ENCODE peak calls at places on chromosomes 7 and 10, in nine cellular contexts. R is tibial nerve, O is choroid plexus epithelial cell, P is uterus, F is Calu3, B is left ventricle myocardium inferior, L is fibroblast of mammary gland, N is upper lobe of right lung, V is mesothelial cell of epicardium. S is an unnamed sample.

GRCh38 chr7:53485354-53485753 is 449.9 kb downstream of the POM121L12 start:
- DNase-seq in V (no peak), L (no peak), B (no peak), P (no peak), R (no peak), F (no peak), O (no peak), N (no peak), S (no peak)

GRCh38 chr7:142626420-142627035 is 122.7 kb upstream of the PRSS1 start:
- DNase-seq in P (no peak), N (no peak), F (peak; percentile 79), B (no peak), V (no peak), L (peak; percentile 41), R (peak; percentile 66), O (peak; percentile 58), S (no peak)

GRCh38 chr7:135385209-135385608 is 124.7 kb downstream of the CNOT4 start:
- DNase-seq in V (no peak), N (no peak), F (no peak), O (peak; percentile 89), R (peak; percentile 10), P (peak; percentile 47), B (peak; percentile 20), L (peak; percentile 74), S (no peak)

GRCh38 chr10:80137031-80137712 is 4.6 kb downstream of the PLAC9 start:
- DNase-seq in L (peak; percentile 97), F (no peak), R (peak; percentile 63), P (no peak), O (no peak), B (peak; percentile 76), V (no peak), N (no peak), S (no peak)

GRCh38 chr7:25143763-25144162 is 18.7 kb upstream of the CYCS start:
- DNase-seq in F (no peak), B (no peak), L (no peak), P (no peak), N (no peak), O (no peak), V (no peak), R (no peak), S (no peak)

GRCh38 chr7:63030061-63030460 is 968.6 kb upstream of the ZNF722 start:
- DNase-seq in L (no peak), N (no peak), R (no peak), F (no peak), P (no peak), O (no peak), B (no peak), V (no peak), S (no peak)

GRCh38 chr7:118803-119376 is 73.5 kb upstream of the FAM20C start:
- DNase-seq in O (peak; percentile 35), R (no peak), F (no peak), V (no peak), N (no peak), P (no peak), B (peak; percentile 11), L (no peak), S (no peak)

GRCh38 chr7:66549466-66549865 is 79.2 kb upstream of the KCTD7 start:
- DNase-seq in P (no peak), V (no peak), L (no peak), F (no peak), N (peak; percentile 44), R (no peak), O (no peak), B (no peak), S (no peak)

GRCh38 chr10:93061594-93062498 is 1.2 kb downstream of the CYP26C1 start:
- DNase-seq in N (no peak), V (no peak), R (no peak), B (no peak), F (no peak), L (no peak), O (peak; percentile 35), P (no peak), S (no peak)

GRCh38 chr7:8295638-8296361 is 33.8 kb upstream of the ICA1 start:
- DNase-seq in L (peak; percentile 83), N (no peak), B (no peak), R (peak; percentile 34), V (no peak), F (peak; percentile 69), O (peak; percentile 92), P (peak; percentile 25), S (peak; percentile 68)

GRCh38 chr10:29731760-29732159 is 97.0 kb upstream of the SVIL start:
- DNase-seq in N (no peak), O (no peak), V (no peak), F (no peak), P (no peak), L (no peak), R (no peak), B (no peak), S (no peak)

GRCh38 chr10:86868353-86868752 is 89.1 kb downstream of the MMRN2 start:
- DNase-seq in P (no peak), N (no peak), V (peak; percentile 77), O (peak; percentile 43), B (no peak), L (no peak), R (no peak), F (no peak), S (no peak)

GRCh38 chr10:63434866-63435854 is 30.6 kb downstream of the JMJD1C start:
- DNase-seq in R (no peak), B (no peak), O (no peak), V (no peak), F (no peak), N (no peak), P (no peak), L (no peak), S (no peak)

GRCh38 chr7:102468416-102469350 is 3.9 kb downstream of the LRWD1 start:
- DNase-seq in R (no peak), F (no peak), V (no peak), L (no peak), N (no peak), P (no peak), B (no peak), O (no peak), S (no peak)

GRCh38 chr10:64102264-64102633 is 581.0 kb downstream of the REEP3 start:
- DNase-seq in P (no peak), B (no peak), O (no peak), N (no peak), L (no peak), V (no peak), F (no peak), R (no peak), S (no peak)

GRCh38 chr10:46229144-46229563 is 57.6 kb upstream of the ANTXRL start:
- DNase-seq in V (peak; percentile 34), L (peak; percentile 5), R (no peak), O (peak; percentile 53), P (peak; percentile 8), F (peak; percentile 72), N (peak; percentile 34), B (no peak), S (no peak)
- TF ChIP-seq CTCF in V (peak; percentile 69), L (peak; percentile 63), R (peak; percentile 42), O (peak; percentile 86), P (no peak), F (peak; percentile 99), N (peak; percentile 61), B (peak; percentile 55), S (peak; percentile 85)

GRCh38 chr10:130901311-130902165 is 410.0 kb downstream of the TCERG1L start:
- DNase-seq in V (peak; percentile 37), N (no peak), F (no peak), P (no peak), O (no peak), L (no peak), R (no peak), B (no peak), S (no peak)
- TF ChIP-seq CTCF in V (no peak), N (no peak), F (no peak), P (no peak), O (no peak), L (no peak), R (no peak), B (no peak), S (no peak)

GRCh38 chr7:13988011-13988410 is 1.5 kb downstream of the ETV1 start:
- DNase-seq in O (peak; percentile 82), P (no peak), B (no peak), V (no peak), R (no peak), N (no peak), L (peak; percentile 45), F (no peak), S (no peak)

GRCh38 chr7:13989944-13990295 is 454 bp upstream of the ETV1 start:
- DNase-seq in O (no peak), V (no peak), P (no peak), F (no peak), L (no peak), N (no peak), B (no peak), R (peak; percentile 9), S (no peak)

GRCh38 chr7:13988765-13989137 is 715 bp downstream of the ETV1 start:
- DNase-seq in L (peak; percentile 60), P (no peak), N (no peak), R (peak; percentile 47), V (no peak), F (peak; percentile 47), B (no peak), O (peak; percentile 55), S (peak; percentile 13)

GRCh38 chr7:13990319-13990983 is 985 bp upstream of the ETV1 start:
- DNase-seq in F (peak; percentile 58), R (peak; percentile 51), N (peak; percentile 75), O (peak; percentile 56), P (peak; percentile 22), B (peak; percentile 34), L (peak; percentile 45), V (peak; percentile 50), S (peak; percentile 22)

GRCh38 chr7:13989138-13989943 is at the start of gene ETV1:
- DNase-seq in O (peak; percentile 86), N (peak; percentile 78), P (peak; percentile 58), F (peak; percentile 76), L (peak; percentile 74), R (peak; percentile 53), V (peak; percentile 49), B (peak; percentile 63), S (peak; percentile 43)
- TF ChIP-seq CTCF in O (peak; percentile 62), N (peak; percentile 38), P (no peak), F (peak; percentile 53), L (peak; percentile 34), R (peak; percentile 6), V (no peak), B (peak; percentile 48), S (peak; percentile 41)

GRCh38 chr7:49099587-49100326 is 175.4 kb downstream of the CDC14C start:
- DNase-seq in F (no peak), L (no peak), P (no peak), B (no peak), R (no peak), O (no peak), N (no peak), V (no peak), S (no peak)
- TF ChIP-seq CTCF in F (no peak), L (no peak), P (no peak), B (peak; percentile 35), R (no peak), O (no peak), N (no peak), V (no peak), S (peak; percentile 43)

S was measured in epithelial cell of proximal tubule.